ENCODE peak calls at places on chromosomes 4 and X, in ten cellular contexts. E is stimulated activated CD8-positive, alpha-beta memory T cell treated with anti-CD3 and anti-CD28 coated beads, Interleukin-12 subunit alpha, Interleukin-12 subunit beta, amount 100 ng/mL, for 1 hour; R is hypothalamus; N is cardiac fibroblast; G is EH; M is RKO; Q is naive thymus-derived CD8-positive, alpha-beta T cell; A is posterior cingulate gyrus; O is stimulated activated naive CD4-positive, alpha-beta T cell; P is substantia nigra. J is an unnamed sample.

GRCh38 chr4:114249561-114250356 is 270.3 kb upstream of the ARSJ start:
- DNase-seq in E (no peak), R (no peak), N (no peak), G (no peak), M (no peak), Q (no peak), A (no peak), O (no peak), P (no peak), J (peak)

GRCh38 chr4:95549246-95550138 is 719 bp upstream of the UNC5C start:
- DNase-seq in E (no peak), R (peak), N (peak), G (peak), M (no peak), Q (no peak), A (peak), O (no peak), P (peak), J (peak)

GRCh38 chr4:26130173-26130572 is 190.6 kb upstream of the RBPJ start:
- DNase-seq in E (no peak), R (no peak), N (no peak), G (no peak), M (no peak), Q (no peak), A (no peak), O (no peak), P (no peak), J (no peak)

GRCh38 chrX:96715412-96715940 is 30.8 kb downstream of the DIAPH2 start:
- DNase-seq in E (no peak), R (no peak), N (peak), G (peak), M (no peak), Q (no peak), A (no peak), O (no peak), P (no peak), J (peak)

GRCh38 chrX:38965883-38966282 is 164.6 kb downstream of the MID1IP1 start:
- DNase-seq in E (no peak), R (no peak), N (no peak), G (no peak), M (no peak), Q (no peak), A (no peak), O (no peak), P (no peak), J (no peak)

GRCh38 chr4:159171287-159171686 is 68.4 kb downstream of the RAPGEF2 start:
- DNase-seq in E (no peak), R (no peak), N (no peak), G (peak), M (peak), Q (no peak), A (no peak), O (no peak), P (no peak), J (no peak)

GRCh38 chr4:151688003-151688784 is 72.6 kb downstream of the GATB start:
- DNase-seq in E (no peak), R (no peak), N (peak), G (peak), M (no peak), Q (no peak), A (no peak), O (no peak), P (no peak), J (peak)

GRCh38 chrX:136204571-136204970 is 46.6 kb downstream of the MAP7D3 start:
- DNase-seq in E (no peak), R (no peak), N (peak), G (peak), M (no peak), Q (peak), A (no peak), O (peak), P (no peak), J (peak)

GRCh38 chr4:5444918-5445517 is 263.3 kb downstream of the EVC2 start:
- DNase-seq in E (no peak), R (no peak), N (no peak), G (peak), M (no peak), Q (no peak), A (no peak), O (no peak), P (no peak), J (no peak)

GRCh38 chr4:78864405-78865024 is 74.7 kb downstream of the PAQR3 start:
- DNase-seq in E (no peak), R (no peak), N (peak), G (peak), M (peak), Q (peak), A (no peak), O (peak), P (no peak), J (peak)

GRCh38 chr4:148834804-148835598 is 392.8 kb upstream of the NR3C2 start:
- DNase-seq in E (no peak), R (no peak), N (peak), G (peak), M (no peak), Q (no peak), A (no peak), O (no peak), P (no peak), J (peak)

GRCh38 chr4:157911662-157912061 is 261.2 kb downstream of the GASK1B start:
- DNase-seq in E (no peak), R (no peak), N (no peak), G (no peak), M (no peak), Q (no peak), A (no peak), O (no peak), P (no peak), J (no peak)

GRCh38 chr4:2318885-2319284 is 57.0 kb upstream of the MXD4 start:
- DNase-seq in E (no peak), R (no peak), N (no peak), G (no peak), M (no peak), Q (no peak), A (no peak), O (no peak), P (no peak), J (no peak)

GRCh38 chrX:40152706-40153334 is 55.1 kb upstream of the BCOR start:
- DNase-seq in E (no peak), R (peak), N (no peak), G (peak), M (no peak), Q (no peak), A (peak), O (no peak), P (peak), J (no peak)

GRCh38 chr4:161203865-161204264 is 959.9 kb downstream of the FSTL5 start:
- DNase-seq in E (no peak), R (no peak), N (no peak), G (no peak), M (no peak), Q (no peak), A (no peak), O (no peak), P (no peak), J (no peak)

GRCh38 chr4:56655627-56656345 is 25.3 kb downstream of the HOPX start:
- DNase-seq in E (no peak), R (no peak), N (no peak), G (no peak), M (no peak), Q (no peak), A (peak), O (peak), P (peak), J (no peak)

GRCh38 chr4:185717018-185717726 is 94.8 kb downstream of the SORBS2 start:
- DNase-seq in E (no peak), R (no peak), N (no peak), G (no peak), M (no peak), Q (no peak), A (no peak), O (no peak), P (no peak), J (no peak)

GRCh38 chr4:99134586-99134985 is 9.5 kb downstream of the ADH4 start:
- DNase-seq in E (no peak), R (no peak), N (no peak), G (peak), M (no peak), Q (no peak), A (no peak), O (no peak), P (no peak), J (peak)

GRCh38 chr4:106344324-106344970 is 24.1 kb downstream of the GIMD1 start:
- DNase-seq in E (no peak), R (no peak), N (peak), G (peak), M (no peak), Q (no peak), A (no peak), O (no peak), P (no peak), J (peak)

GRCh38 chr4:129246850-129247542 is 151.0 kb downstream of the C4orf33 start:
- DNase-seq in E (no peak), R (no peak), N (no peak), G (no peak), M (no peak), Q (no peak), A (no peak), O (no peak), P (no peak), J (no peak)

GRCh38 chrX:38618152-38618551 is 56.8 kb downstream of the TSPAN7 start:
- DNase-seq in E (no peak), R (no peak), N (no peak), G (no peak), M (no peak), Q (no peak), A (no peak), O (no peak), P (no peak), J (no peak)